ENCODE peak calls at places on chromosomes 12 and 14, in five cellular contexts. H is Peyer's patch, U is left ventricle myocardium inferior, O is fibroblast of mammary gland, E is lower leg skin. S is an unnamed sample.

GRCh38 chr12:69002969-69003368 is 70.0 kb upstream of the CPM start:
- DNase-seq in H (no peak), U (no peak), O (no peak), E (no peak), S (no peak)

GRCh38 chr12:9951026-9951652 is 19.0 kb upstream of the CLEC2A start:
- DNase-seq in U (no peak), E (no peak), O (no peak), H (peak), S (peak)

GRCh38 chr14:92759300-92759678 is 10.9 kb upstream of the LGMN start:
- DNase-seq in E (no peak), H (no peak), U (no peak), O (peak), S (peak)

GRCh38 chr14:53927171-53927570 is 29.5 kb downstream of the BMP4 start:
- DNase-seq in O (peak), E (no peak), U (no peak), H (no peak), S (peak)

GRCh38 chr14:71314717-71315116 is 407.5 kb downstream of the PCNX1 start:
- DNase-seq in O (no peak), E (no peak), U (no peak), H (no peak), S (no peak)

GRCh38 chr14:105069887-105070759 is 4.9 kb upstream of the GPR132 start:
- DNase-seq in U (peak), H (peak), O (peak), E (no peak), S (peak)

GRCh38 chr12:19183121-19183838 is 53.7 kb downstream of the PLEKHA5 start:
- DNase-seq in O (peak), E (no peak), U (no peak), H (no peak), S (peak)

GRCh38 chr14:72525087-72525909 is 368.6 kb downstream of the DPF3 start:
- DNase-seq in O (no peak), H (no peak), U (no peak), E (no peak), S (peak)

GRCh38 chr14:92531151-92531873 is 17.7 kb downstream of the RIN3 start:
- DNase-seq in O (no peak), U (no peak), E (no peak), H (peak), S (no peak)

GRCh38 chr14:68655961-68656360 is 136.9 kb downstream of the ZFP36L1 start:
- DNase-seq in U (no peak), H (no peak), E (no peak), O (no peak), S (no peak)

GRCh38 chr12:117970334-117970733 is 1.5 kb upstream of the KSR2 start:
- DNase-seq in H (no peak), O (no peak), E (no peak), U (no peak), S (no peak)

GRCh38 chr12:30694971-30695326 is 720 bp downstream of the IPO8 start:
- DNase-seq in U (no peak), O (peak), E (no peak), H (peak), S (peak)

GRCh38 chr12:121504505-121504904 is 76.3 kb downstream of the KDM2B start:
- DNase-seq in O (no peak), U (no peak), H (no peak), E (no peak), S (no peak)

GRCh38 chr12:132429932-132430643 is 59.9 kb upstream of the FBRSL1 start:
- DNase-seq in U (no peak), H (peak), E (no peak), O (no peak), S (no peak)

DNA sequence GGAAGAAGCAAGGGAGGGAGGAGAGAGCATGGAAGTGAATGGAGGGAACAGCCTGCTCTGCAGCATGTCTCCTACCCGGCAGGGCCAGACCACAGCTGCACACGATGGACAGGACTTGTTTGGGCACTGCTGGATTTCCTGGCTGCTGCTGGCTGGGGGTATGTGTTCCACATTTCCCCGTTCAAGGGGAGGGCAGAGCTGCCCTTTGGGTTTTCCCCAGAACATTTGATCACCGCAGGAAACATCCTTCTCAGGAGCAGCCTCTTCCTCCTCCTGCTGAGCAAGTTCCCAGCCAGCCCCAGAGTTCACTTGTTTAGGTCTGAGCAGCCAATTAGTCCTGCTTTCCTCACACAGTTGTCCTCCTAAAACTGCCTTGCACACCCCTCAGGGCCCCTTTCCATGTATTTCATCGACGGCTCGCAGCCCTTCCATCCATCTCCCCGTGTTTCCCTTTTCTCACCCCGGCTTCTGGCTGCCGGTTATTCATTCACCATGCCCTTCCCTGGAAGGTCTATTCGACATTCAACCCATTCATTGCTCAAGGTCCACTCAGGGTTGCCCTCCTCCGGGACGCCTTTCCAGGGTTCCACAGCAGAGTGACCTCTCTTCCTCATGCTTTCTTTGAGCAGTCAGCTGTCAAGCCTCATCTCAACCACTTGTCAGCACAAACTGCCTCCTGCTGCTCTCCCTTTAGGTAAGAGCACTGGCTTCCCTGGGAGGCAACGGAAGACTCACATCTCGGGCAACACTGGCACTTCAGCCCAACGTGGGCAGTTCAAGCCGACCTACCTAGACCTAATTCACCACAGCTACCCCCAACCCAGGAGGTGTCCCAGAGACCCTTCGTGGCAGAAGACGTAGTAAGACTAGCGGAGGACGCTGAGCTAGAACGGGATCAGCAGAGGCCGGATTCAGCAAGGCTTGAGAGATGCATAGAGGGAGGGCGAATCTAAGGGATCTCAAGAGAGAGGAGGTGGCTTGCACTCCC is 20.1 kb upstream of the ANO2 start:
- DNase-seq in H (no peak), O (no peak), E (no peak), U (no peak), S (no peak)
- H3K4me3 ChIP-seq in H (no peak), O (no peak), E (no peak), U (no peak), S (no peak)

GRCh38 chr12:51419473-51420228 is 5.0 kb upstream of the SLC4A8 start:
- DNase-seq in U (no peak), H (no peak), O (no peak), E (no peak), S (no peak)
- TF ChIP-seq CTCF in U (no peak), H (no peak), O (no peak), E (no peak), S (no peak)

DNA sequence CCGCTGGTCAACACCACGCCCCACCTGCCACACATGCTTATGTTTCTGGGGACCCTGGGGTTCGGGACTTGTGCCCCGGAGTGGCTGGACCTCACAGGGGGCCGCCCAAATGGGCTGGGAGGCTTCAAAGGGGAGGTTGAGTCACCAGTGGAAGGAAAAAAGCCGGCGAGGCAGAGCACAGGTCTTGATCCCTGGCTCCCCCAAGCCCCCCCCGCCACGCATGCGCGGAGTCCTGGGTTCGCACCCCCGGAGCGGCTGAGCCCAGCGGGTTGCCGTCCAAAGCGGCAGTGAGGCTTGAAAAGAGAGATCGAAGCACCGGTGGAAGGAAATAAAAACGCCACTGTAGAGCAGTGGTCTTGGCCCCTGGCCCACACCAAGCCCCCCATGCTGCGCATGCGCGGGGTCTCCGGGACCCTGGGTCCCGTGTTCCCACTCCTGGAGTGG is 313.5 kb downstream of the ALG10 start:
- DNase-seq in U (no peak), E (no peak), H (no peak), O (no peak), S (no peak)
- H3K4me3 ChIP-seq in U (no peak), E (no peak), H (no peak), O (no peak), S (no peak)

GRCh38 chr14:100190126-100190525 is 30.7 kb upstream of the DEGS2 start:
- DNase-seq in E (no peak), U (no peak), O (no peak), H (no peak), S (no peak)

GRCh38 chr14:100192672-100193416 is 33.4 kb upstream of the DEGS2 start:
- DNase-seq in U (peak), H (peak), E (peak), O (peak), S (peak)

GRCh38 chr14:100191584-100192249 is 32.3 kb upstream of the DEGS2 start:
- DNase-seq in E (no peak), H (no peak), O (no peak), U (peak), S (no peak)

GRCh38 chr14:100192250-100192671 is 32.8 kb upstream of the DEGS2 start:
- DNase-seq in H (peak), O (no peak), U (peak), E (no peak), S (no peak)

GRCh38 chr14:100193417-100194357 is 34.2 kb upstream of the DEGS2 start:
- DNase-seq in E (no peak), O (no peak), U (no peak), H (no peak), S (no peak)
- TF ChIP-seq CTCF in E (no peak), O (no peak), U (no peak), H (no peak), S (no peak)

DNA sequence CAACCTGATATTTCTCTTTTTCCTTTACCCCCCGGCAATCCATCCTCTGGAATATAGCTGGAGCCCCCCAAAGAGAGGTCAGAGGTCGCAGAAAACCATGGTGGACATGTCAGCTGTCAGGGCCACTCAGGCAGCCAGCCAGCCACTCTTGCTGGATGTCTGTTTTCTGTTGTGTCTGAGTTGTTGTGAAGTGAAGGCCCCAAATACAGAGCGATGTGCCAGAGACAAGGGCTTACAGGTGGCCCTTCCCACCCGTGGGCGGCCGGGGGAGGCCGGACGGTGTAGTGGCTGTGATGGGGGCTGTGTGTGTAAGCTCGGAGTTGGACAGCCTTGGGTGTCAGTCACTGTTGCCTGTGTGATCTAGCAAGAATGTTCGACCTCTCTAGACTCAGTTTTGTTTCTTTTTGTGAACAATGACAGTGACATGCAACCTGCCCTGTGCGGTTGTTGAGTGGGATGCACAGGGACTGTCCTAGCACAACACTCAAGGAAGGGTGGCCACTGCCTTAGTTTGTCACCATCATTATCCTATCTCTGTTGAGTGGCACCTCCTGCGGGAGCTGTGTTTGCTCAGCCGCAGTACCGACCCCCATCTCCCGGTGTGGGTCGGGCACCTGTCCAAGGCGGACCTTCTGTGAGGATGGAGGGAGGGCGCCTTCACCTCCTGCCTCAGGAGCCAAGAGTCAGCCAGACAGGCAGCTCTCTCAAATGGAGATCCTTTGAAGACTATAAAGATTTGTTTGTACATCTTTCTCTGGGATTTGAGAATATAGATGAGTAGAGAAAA is 141.9 kb downstream of the TSPAN9 start:
- DNase-seq in E (no peak), U (no peak), O (no peak), H (no peak), S (no peak)
- H3K4me3 ChIP-seq in E (no peak), U (peak), O (no peak), H (no peak), S (no peak)

GRCh38 chr14:88765130-88765529 is 27.6 kb downstream of the EML5 start:
- DNase-seq in H (no peak), E (no peak), U (no peak), O (peak), S (no peak)
- TF ChIP-seq CTCF in H (no peak), E (no peak), U (no peak), O (no peak), S (no peak)

GRCh38 chr12:57247041-57247440 is 3.9 kb downstream of the STAC3 start:
- DNase-seq in O (no peak), H (no peak), E (no peak), U (no peak), S (no peak)

GRCh38 chr12:57244306-57244696 is 6.7 kb downstream of the STAC3 start:
- DNase-seq in E (no peak), U (no peak), O (no peak), H (no peak), S (no peak)

GRCh38 chr12:57250541-57250940 is 446 bp downstream of the STAC3 start:
- DNase-seq in O (no peak), U (no peak), E (no peak), H (no peak), S (no peak)

GRCh38 chr12:57250956-57251355 is at the start of gene STAC3:
- DNase-seq in O (no peak), U (no peak), H (no peak), E (no peak), S (no peak)

GRCh38 chr12:57248934-57249742 is 1.8 kb downstream of the STAC3 start:
- DNase-seq in U (peak), E (no peak), O (peak), H (no peak), S (no peak)
- H3K4me3 ChIP-seq in U (no peak), E (no peak), O (no peak), H (no peak), S (no peak)

DNA sequence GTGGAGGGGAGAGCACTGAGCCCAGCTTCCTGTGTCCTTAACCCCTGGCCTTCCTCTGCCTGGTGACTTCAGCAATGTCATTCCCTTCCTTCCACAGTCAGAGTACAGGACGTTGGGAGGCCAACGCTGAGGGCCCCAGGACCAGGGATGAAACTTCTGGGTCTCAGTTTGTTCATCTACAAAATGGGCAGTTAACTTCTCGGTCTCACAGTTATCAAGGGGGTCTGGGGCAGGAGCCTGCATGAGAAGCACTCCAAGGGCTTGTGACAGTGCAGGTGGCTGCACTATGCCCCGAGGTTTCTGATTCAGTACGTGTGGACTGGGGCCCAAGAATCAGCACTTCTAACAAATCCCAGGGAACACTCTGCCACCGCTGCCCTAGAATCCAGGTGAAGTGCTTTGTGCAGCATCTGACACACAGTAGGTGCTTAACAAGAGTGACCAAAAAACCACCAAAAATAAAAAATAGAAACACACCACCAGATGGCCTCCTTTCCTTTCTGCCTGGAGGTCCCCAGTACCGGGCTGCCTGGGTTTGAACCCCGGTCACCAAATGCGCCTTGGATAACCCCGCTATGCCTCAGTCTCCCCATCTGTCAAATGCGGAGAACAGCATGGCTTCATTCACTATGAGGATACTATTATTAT is 80.4 kb downstream of the RFLNA start:
- DNase-seq in O (no peak), H (no peak), E (no peak), U (no peak), S (no peak)
- TF ChIP-seq CTCF in O (peak), H (no peak), E (no peak), U (no peak), S (no peak)

DNA sequence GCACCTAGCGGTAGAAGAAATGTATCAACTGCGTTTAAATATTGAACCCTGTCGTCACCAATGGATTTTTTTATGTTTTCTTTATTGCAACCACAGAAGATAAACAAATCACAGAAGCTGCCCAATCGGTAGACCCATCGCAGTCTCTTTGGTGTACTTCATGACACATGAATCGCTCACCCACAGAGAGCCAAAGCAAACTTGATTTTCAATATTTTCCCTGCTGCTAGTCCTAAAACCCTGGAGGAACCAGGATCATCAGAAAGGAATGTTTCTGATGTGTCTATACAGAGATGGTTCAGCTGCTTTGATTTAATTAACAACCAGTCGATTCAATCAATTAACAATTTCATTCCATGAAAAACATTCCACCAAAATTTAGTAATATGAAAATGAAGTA is 46.3 kb downstream of the DIO2 start:
- DNase-seq in H (no peak), E (no peak), O (peak), U (no peak), S (peak)
- H3K4me3 ChIP-seq in H (no peak), E (no peak), O (no peak), U (no peak), S (no peak)